ENCODE peak calls at places on chromosomes 11 and 22, in six cellular contexts. D, U, N, E, B and L are unnamed samples.
A peak's percentile ranks its signal among the peaks of the same experiment; 100 is the strongest.

GRCh38 chr11:28911829-28912228 is 803.6 kb downstream of the METTL15 start:
- DNase-seq in D (no peak), U (no peak), N (no peak), E (no peak), B (no peak), L (no peak)

GRCh38 chr11:110527146-110527545 is 97.4 kb downstream of the FDX1 start:
- DNase-seq in D (no peak), U (peak; percentile 31), N (no peak), E (peak; percentile 36), B (no peak), L (no peak)

GRCh38 chr22:46065733-46066454 is 84.4 kb upstream of the PPARA start:
- DNase-seq in D (no peak), U (peak; percentile 9), N (no peak), E (peak; percentile 58), B (no peak), L (no peak)

GRCh38 chr11:128613300-128613995 is 26.1 kb upstream of the ETS1 start:
- DNase-seq in D (no peak), U (no peak), N (no peak), E (no peak), B (no peak), L (no peak)

GRCh38 chr11:118437046-118437735 is 899 bp downstream of the KMT2A start:
- DNase-seq in D (no peak), U (peak; percentile 34), N (no peak), E (peak; percentile 36), B (no peak), L (no peak)

GRCh38 chr22:27651486-27651885 is 150.1 kb downstream of the MN1 start:
- DNase-seq in D (no peak), U (peak; percentile 11), N (no peak), E (no peak), B (no peak), L (no peak)

GRCh38 chr11:44066732-44067131 is 662 bp downstream of the ACCS start:
- DNase-seq in D (no peak), U (peak; percentile 65), N (peak; percentile 24), E (peak; percentile 87), B (peak; percentile 48), L (peak; percentile 26)

GRCh38 chr11:72191961-72192381 is at the start of gene FOLR1:
- DNase-seq in D (no peak), U (peak; percentile 14), N (no peak), E (no peak), B (no peak), L (no peak)

GRCh38 chr22:27416553-27417427 is 384.8 kb downstream of the MN1 start:
- DNase-seq in D (no peak), U (peak; percentile 94), N (peak; percentile 84), E (peak; percentile 96), B (peak; percentile 73), L (no peak)

GRCh38 chr22:36493690-36494110 is 12.3 kb upstream of the TXN2 start:
- DNase-seq in D (no peak), U (no peak), N (no peak), E (no peak), B (no peak), L (no peak)

GRCh38 chr22:19143967-19144400 is 467 bp downstream of the ESS2 start:
- DNase-seq in D (no peak), U (peak; percentile 15), N (no peak), E (peak; percentile 18), B (no peak), L (no peak)

GRCh38 chr22:33210129-33210784 is 152.1 kb upstream of the SYN3 start:
- DNase-seq in D (no peak), U (peak; percentile 40), N (no peak), E (peak; percentile 46), B (no peak), L (no peak)

GRCh38 chr11:44358713-44359112 is 48.8 kb upstream of the ALX4 start:
- DNase-seq in D (no peak), U (no peak), N (no peak), E (no peak), B (no peak), L (no peak)

GRCh38 chr22:21775061-21775460 is 39.5 kb upstream of the YPEL1 start:
- DNase-seq in D (no peak), U (peak; percentile 42), N (no peak), E (peak; percentile 60), B (peak; percentile 31), L (no peak)

GRCh38 chr11:199782-200181 is 6.9 kb downstream of the SCGB1C1 start:
- DNase-seq in D (no peak), U (no peak), N (no peak), E (no peak), B (no peak), L (no peak)

GRCh38 chr11:23124249-23124648 is 264.0 kb upstream of the CCDC179 start:
- DNase-seq in D (no peak), U (no peak), N (no peak), E (peak; percentile 9), B (no peak), L (no peak)

GRCh38 chr11:74860743-74861142 is 88.1 kb downstream of the XRRA1 start:
- DNase-seq in D (no peak), U (no peak), N (no peak), E (no peak), B (no peak), L (no peak)

GRCh38 chr11:118224512-118225180 is at the start of gene JAML:
- DNase-seq in D (no peak), U (no peak), N (no peak), E (no peak), B (no peak), L (no peak)

GRCh38 chr22:26713823-26714449 is 56.5 kb downstream of the MIAT start:
- DNase-seq in D (no peak), U (peak; percentile 82), N (peak; percentile 45), E (peak; percentile 67), B (no peak), L (no peak)

GRCh38 chr11:125542709-125543108 is 26.6 kb upstream of the EI24 start:
- DNase-seq in D (no peak), U (no peak), N (no peak), E (no peak), B (no peak), L (no peak)

GRCh38 chr22:19703869-19704268 is 10.4 kb upstream of the SEPTIN5 start:
- DNase-seq in D (no peak), U (no peak), N (no peak), E (no peak), B (no peak), L (no peak)

GRCh38 chr11:105265859-105266258 is 126.3 kb upstream of the CARD18 start:
- DNase-seq in D (no peak), U (peak; percentile 25), N (no peak), E (peak; percentile 68), B (peak; percentile 41), L (no peak)

GRCh38 chr11:105269862-105270261 is 130.3 kb upstream of the CARD18 start:
- DNase-seq in D (no peak), U (no peak), N (no peak), E (no peak), B (no peak), L (no peak)

GRCh38 chr11:105273660-105274280 is 134.2 kb upstream of the CARD18 start:
- DNase-seq in D (no peak), U (no peak), N (no peak), E (no peak), B (no peak), L (no peak)

GRCh38 chr11:105268404-105269062 is 129.0 kb upstream of the CARD18 start:
- DNase-seq in D (no peak), U (no peak), N (no peak), E (no peak), B (no peak), L (no peak)
- H3K4me3 ChIP-seq in D (no peak overlapping the region), U (no peak overlapping the region), N (no peak overlapping the region), E (no peak overlapping the region), B (no peak overlapping the region), L (no peak overlapping the region)

GRCh38 chr11:2298131-2298794 is 3.5 kb downstream of the C11orf21 start:
- DNase-seq in D (no peak), U (no peak), N (no peak), E (no peak), B (no peak), L (no peak)

GRCh38 chr11:2297623-2298030 is 4.1 kb downstream of the C11orf21 start:
- DNase-seq in D (no peak), U (no peak), N (no peak), E (no peak), B (no peak), L (no peak)

GRCh38 chr11:2294340-2295290 is 7.1 kb downstream of the C11orf21 start:
- DNase-seq in D (peak; percentile 16), U (no peak), N (no peak), E (no peak), B (no peak), L (no peak)

GRCh38 chr11:2296913-2297622 is 4.7 kb downstream of the C11orf21 start:
- DNase-seq in D (peak; percentile 1), U (no peak), N (no peak), E (no peak), B (no peak), L (no peak)

DNA sequence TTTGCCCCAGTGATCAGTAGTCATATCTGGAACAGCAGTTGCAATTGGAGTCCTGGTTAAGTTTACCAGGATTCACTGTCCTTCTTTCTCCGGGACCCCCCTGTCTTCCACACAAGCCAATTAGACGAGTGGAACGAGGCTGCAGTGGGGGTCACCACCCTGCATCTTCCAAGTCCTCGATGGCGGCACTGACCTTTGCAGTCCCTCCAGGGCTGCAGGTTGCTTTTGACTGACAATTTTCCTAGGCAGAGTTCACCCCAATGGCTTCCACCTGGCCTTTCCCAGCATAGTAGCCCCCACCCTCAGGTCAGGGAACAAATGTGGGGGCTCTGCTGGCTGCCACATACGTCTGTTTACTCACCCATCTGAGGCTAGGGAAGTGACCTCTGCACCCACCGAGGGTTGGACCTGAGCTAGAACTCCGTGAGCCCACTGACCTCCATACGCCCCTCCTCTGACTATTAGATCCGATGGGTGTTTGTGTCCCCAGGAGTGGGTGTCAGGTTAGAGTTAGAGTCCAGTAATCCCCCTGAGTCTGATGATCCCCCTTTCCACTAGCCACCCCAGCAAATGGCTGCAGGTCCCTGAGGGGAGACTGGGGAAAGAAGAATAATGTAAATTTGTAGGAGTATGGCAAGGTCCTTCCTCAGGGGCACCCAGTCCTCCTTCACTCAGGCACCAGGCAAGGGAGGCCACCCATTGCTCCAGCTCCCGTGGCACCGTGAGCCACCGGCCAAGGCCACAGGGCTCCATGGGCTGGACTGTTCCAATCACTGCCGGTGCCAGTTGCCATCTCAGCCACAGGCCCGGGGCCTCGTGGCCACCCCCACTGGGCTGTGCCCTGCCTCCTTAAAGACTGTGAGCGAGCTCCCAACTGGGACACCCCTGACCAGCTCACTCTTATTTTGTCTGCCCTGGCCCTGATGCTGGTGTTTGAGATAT is 5.5 kb downstream of the C11orf21 start:
- DNase-seq in D (peak; percentile 14), U (no peak), N (no peak), E (no peak), B (no peak), L (no peak)
- H3K4me3 ChIP-seq in D (no peak overlapping the region), U (no peak overlapping the region), N (no peak overlapping the region), E (no peak overlapping the region), B (no peak overlapping the region), L (no peak overlapping the region)

GRCh38 chr11:61280883-61281580 is 14.1 kb downstream of the VWCE start:
- DNase-seq in D (no peak), U (no peak), N (no peak), E (no peak), B (no peak), L (no peak)
- H3K4me3 ChIP-seq in D (no peak overlapping the region), U (no peak overlapping the region), N (no peak overlapping the region), E (no peak overlapping the region), B (no peak overlapping the region), L (no peak overlapping the region)

DNA sequence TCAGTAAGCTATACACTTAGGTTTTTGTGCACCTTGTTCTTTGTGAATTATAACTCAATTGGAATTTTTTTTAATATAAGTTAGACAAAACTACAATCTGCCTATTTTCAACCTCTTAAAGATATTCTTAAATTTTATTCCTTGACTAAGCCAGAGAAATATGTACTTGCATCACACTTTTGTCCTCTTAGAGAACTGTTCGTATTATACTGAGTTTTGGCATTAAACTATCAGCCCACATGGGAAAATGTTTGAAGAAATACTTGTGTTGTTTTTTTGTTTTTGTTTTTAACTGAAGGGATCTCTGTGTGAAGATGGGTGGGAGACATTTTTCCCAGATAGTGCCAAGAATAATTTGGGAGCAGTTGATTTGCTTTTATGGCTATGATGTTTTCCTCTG is 25.3 kb downstream of the CEP295 start:
- DNase-seq in D (no peak), U (peak; percentile 74), N (peak; percentile 8), E (peak; percentile 84), B (peak; percentile 25), L (no peak)
- H3K4me3 ChIP-seq in D (no peak overlapping the region), U (no peak overlapping the region), N (no peak overlapping the region), E (no peak overlapping the region), B (no peak overlapping the region), L (no peak overlapping the region)